ENCODE peak calls at places on chromosome 16, in five cellular contexts. Q, B, E, D and P are unnamed samples.

GRCh38 chr16:47366228-47366627 is 94.6 kb downstream of the ITFG1 start:
- DNase-seq in Q (no peak), B (no peak), E (no peak), D (no peak), P (no peak)

GRCh38 chr16:47492428-47493357 is 31.6 kb downstream of the PHKB start:
- DNase-seq in Q (peak; percentile 76), B (peak; percentile 92), E (peak; percentile 93), D (no peak), P (peak; percentile 12)

GRCh38 chr16:80500116-80500859 is 40.5 kb upstream of the DYNLRB2 start:
- DNase-seq in Q (no peak), B (no peak), E (no peak), D (no peak), P (no peak)

GRCh38 chr16:75267631-75268264 is 16.3 kb upstream of the BCAR1 start:
- DNase-seq in Q (no peak), B (peak; percentile 75), E (peak; percentile 82), D (peak; percentile 86), P (no peak)

GRCh38 chr16:19898924-19899604 is 14.4 kb upstream of the GPRC5B start:
- DNase-seq in Q (no peak), B (no peak), E (no peak), D (peak; percentile 46), P (no peak)

GRCh38 chr16:53415504-53415903 is 18.8 kb upstream of the RBL2 start:
- DNase-seq in Q (no peak), B (no peak), E (no peak), D (peak; percentile 25), P (no peak)

GRCh38 chr16:21646091-21646490 is 6.3 kb downstream of the IGSF6 start:
- DNase-seq in Q (no peak), B (no peak), E (no peak), D (no peak), P (no peak)

GRCh38 chr16:11913425-11914079 is 2.2 kb downstream of the GSPT1 start:
- DNase-seq in Q (no peak), B (no peak), E (no peak), D (peak; percentile 75), P (no peak)

GRCh38 chr16:9489823-9490467 is 398.5 kb downstream of the HAPSTR1 start:
- DNase-seq in Q (no peak), B (no peak), E (peak; percentile 93), D (no peak), P (no peak)

GRCh38 chr16:73878616-73879015 is 418.0 kb upstream of the PSMD7 start:
- DNase-seq in Q (peak; percentile 3), B (no peak), E (no peak), D (peak; percentile 35), P (no peak)

GRCh38 chr16:2897110-2897509 is 14.1 kb downstream of the FLYWCH2 start:
- DNase-seq in Q (no peak), B (no peak), E (no peak), D (no peak), P (no peak)

GRCh38 chr16:1825864-1826690 is 548 bp downstream of the HAGH start:
- DNase-seq in Q (no peak), B (peak; percentile 75), E (no peak), D (peak; percentile 65), P (no peak)

GRCh38 chr16:89053725-89054029 is 40.0 kb upstream of the ACSF3 start:
- DNase-seq in Q (no peak), B (no peak), E (no peak), D (no peak), P (no peak)

GRCh38 chr16:30694926-30695678 is 3.9 kb upstream of the SRCAP start:
- DNase-seq in Q (no peak), B (no peak), E (no peak), D (no peak), P (no peak)
- H3K27me3 ChIP-seq in Q (no peaks in the 10 kb centered on the region), B (no peaks in the 10 kb centered on the region), E (no peaks in the 10 kb centered on the region), D (no peaks in the 10 kb centered on the region), P (no peaks in the 10 kb centered on the region)

GRCh38 chr16:31897283-31897682 is 23.7 kb downstream of the ZNF267 start:
- DNase-seq in Q (no peak), B (no peak), E (no peak), D (no peak), P (no peak)
- H3K9me3 ChIP-seq in Q (peaks cover 42% of the 10 kb centered on the region), B (peaks cover 9% of the 10 kb centered on the region), E (peaks cover 7% of the 10 kb centered on the region), D (peaks cover 11% of the 10 kb centered on the region), P (peaks cover 20% of the 10 kb centered on the region)

DNA sequence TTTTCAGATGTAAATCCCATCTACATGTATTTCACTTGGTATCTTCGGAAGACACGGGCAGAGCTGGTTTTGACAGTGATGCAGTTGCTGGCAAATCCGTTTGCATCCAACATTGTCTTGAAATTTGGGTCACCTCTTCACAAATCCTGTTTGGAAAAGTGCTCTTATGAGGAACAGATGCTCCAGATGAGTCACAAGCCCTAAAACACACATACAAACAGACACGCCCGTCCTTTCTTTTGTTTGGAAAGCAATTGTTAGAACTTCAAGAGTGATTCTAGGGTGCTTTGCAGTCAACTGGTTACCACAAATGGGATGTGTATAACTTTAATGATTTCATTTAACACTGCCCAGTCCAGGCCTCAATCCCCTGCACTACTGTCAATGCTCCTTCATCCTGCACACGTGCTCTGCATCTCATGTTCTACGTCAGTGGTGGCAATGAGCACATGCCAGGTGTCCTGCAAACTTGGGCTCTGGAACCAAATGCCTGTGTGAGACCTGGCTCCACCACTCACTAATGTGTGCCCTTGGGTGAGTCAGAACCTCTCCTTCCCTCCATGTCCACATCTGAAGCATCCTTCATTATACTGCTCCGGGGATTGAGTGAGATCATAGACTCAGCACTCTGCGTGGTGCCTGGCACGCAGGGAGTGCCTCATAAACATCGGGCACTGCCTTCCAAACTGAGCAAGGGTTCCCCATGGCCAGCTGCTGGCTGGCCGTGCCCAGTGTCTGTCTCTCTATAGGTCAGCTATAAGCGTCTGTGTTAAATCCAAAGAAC is 19.3 kb upstream of the FOXF1 start:
- DNase-seq in Q (no peak), B (no peak), E (peak; percentile 81), D (no peak), P (no peak)
- H3K27me3 ChIP-seq in Q (peaks cover 9% of the 10 kb centered on the region), B (peaks cover 99% of the 10 kb centered on the region), E (no peaks in the 10 kb centered on the region), D (peaks cover 33% of the 10 kb centered on the region), P (no peaks in the 10 kb centered on the region)

DNA sequence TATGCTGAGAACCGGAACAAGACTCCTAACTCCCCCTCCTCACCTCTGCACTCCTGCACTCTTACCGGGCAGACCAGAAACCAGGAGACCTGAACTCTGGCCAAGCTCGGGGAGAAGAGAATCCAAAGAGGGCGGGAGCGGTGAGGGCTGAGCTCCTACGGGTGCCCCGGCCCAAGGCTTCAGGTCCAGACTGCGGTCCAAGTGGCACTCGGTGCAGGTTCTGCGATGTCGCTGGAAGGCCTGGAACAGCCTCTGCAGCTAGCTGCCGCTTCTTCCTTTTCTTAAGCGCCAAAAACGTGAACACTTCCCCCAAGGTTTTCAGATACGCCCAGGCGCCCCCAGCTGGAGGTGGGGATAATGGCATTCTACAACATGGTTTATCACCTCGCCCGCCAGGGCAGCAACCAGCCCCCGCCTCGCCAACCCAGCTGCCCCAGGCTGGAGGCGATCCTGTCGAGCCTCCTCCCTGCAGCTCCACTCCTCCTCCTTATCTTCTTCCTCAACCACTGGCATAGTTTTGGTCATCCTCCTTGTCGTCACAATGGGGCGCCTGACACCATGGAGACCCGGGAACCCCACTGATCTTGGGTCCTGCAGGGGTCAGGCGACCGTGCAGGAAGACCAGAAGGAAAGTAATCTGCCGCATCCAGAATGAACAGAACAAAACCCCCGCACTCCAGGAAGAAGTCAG is 1735.9 kb downstream of the TP53TG3F start:
- DNase-seq in Q (no peak), B (no peak), E (no peak), D (no peak), P (no peak)
- H3K9me3 ChIP-seq in Q (no peaks in the 10 kb centered on the region), B (peaks cover 11% of the 10 kb centered on the region), E (peaks cover 23% of the 10 kb centered on the region), D (peaks cover 17% of the 10 kb centered on the region), P (no peaks in the 10 kb centered on the region)

GRCh38 chr16:51150894-51151320 is at the start of gene SALL1:
- DNase-seq in Q (no peak), B (no peak), E (no peak), D (no peak), P (no peak)

GRCh38 chr16:51150159-51150893 is 744 bp downstream of the SALL1 start:
- DNase-seq in Q (no peak), B (no peak), E (no peak), D (no peak), P (no peak)

GRCh38 chr16:51149251-51149661 is 1.8 kb downstream of the SALL1 start:
- DNase-seq in Q (no peak), B (no peak), E (no peak), D (no peak), P (no peak)

GRCh38 chr16:51148674-51149228 is 2.3 kb downstream of the SALL1 start:
- DNase-seq in Q (no peak), B (no peak), E (no peak), D (no peak), P (no peak)

DNA sequence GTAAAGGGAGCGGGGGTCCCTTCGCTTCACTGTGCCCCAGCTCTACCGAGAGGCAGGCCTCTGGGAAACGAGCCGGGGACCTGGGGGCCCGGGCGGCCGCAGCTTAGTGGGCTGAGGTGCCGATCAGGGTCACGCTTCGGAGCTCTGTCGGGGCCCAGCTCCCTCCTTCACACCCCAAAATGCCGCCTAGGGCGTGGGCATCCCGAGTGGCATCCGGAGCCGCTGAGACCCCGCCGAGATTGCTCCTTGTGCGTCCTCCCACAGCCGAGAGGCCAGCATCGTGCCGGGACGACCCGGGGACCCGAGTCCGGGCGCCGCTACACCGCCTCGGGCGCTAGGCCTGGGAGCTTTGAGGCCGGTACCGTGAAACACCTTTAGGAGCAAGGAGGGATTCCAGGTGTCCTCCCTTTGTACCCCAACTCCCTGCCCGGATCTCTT is 1.3 kb downstream of the SALL1 start:
- DNase-seq in Q (no peak), B (no peak), E (no peak), D (no peak), P (no peak)
- H3K27me3 ChIP-seq in Q (peaks cover 1% of the 10 kb centered on the region), B (peaks cover 79% of the 10 kb centered on the region), E (peaks cover 45% of the 10 kb centered on the region), D (peaks cover 53% of the 10 kb centered on the region), P (peaks cover 100% of the 10 kb centered on the region)

DNA sequence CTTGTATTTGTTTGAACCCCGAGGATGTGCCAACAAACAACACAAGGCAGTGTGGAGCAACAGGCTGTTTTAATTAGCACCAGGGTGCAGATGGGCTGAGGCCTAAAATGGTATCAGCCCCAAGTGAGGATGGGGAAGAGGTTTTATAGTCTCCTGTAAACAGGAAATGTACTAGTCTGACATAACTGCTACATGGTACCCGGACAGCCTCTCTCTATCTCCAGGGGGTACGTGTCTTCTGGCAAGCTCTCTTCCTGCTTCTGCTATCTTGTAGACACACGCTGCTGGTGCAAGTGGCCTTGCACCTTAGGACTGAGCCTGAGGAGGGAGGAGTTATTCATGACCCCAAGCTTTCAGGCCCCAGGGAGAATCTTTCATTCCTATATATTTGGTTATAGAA is 2451.0 kb downstream of the TP53TG3F start:
- DNase-seq in Q (no peak), B (no peak), E (no peak), D (no peak), P (no peak)
- H3K9me3 ChIP-seq in Q (no peaks in the 10 kb centered on the region), B (no peaks in the 10 kb centered on the region), E (peaks cover 25% of the 10 kb centered on the region), D (peaks cover 34% of the 10 kb centered on the region), P (no peaks in the 10 kb centered on the region)